ENCODE peak calls at places on chromosomes 16 and 17, in ten cellular contexts. K is A549; V is adrenal gland; P is esophagus squamous epithelium; U is activated CD4-positive, alpha-beta T cell treated with anti-CD3 and anti-CD28 coated beads for 4 hours; S is body of pancreas; M is uterus; A is HT1080; C is transverse colon; F is activated naive CD8-positive, alpha-beta T cell treated with anti-CD3 and anti-CD28 coated beads for 36 hours. T is an unnamed sample.

GRCh38 chr16:85126731-85127662 is 14.7 kb upstream of the CIBAR2 start:
- DNase-seq in M (peak), A (peak), C (no peak), S (peak), F (peak), P (no peak), U (peak), V (peak), K (no peak), T (peak)

GRCh38 chr16:88688013-88688778 is 1.9 kb upstream of the SNAI3 start:
- DNase-seq in C (peak), S (peak), K (no peak), U (no peak), P (no peak), V (no peak), F (no peak), M (no peak), A (no peak), T (no peak)

GRCh38 chr17:41782142-41782541 is 4.4 kb downstream of the JUP start:
- DNase-seq in A (no peak), V (no peak), S (peak), M (no peak), F (no peak), K (no peak), C (no peak), P (no peak), U (no peak), T (no peak)

GRCh38 chr16:18853694-18854093 is 52.3 kb upstream of the ARL6IP1 start:
- DNase-seq in M (no peak), U (no peak), S (no peak), K (no peak), P (no peak), C (no peak), V (no peak), F (no peak), A (no peak), T (no peak)

GRCh38 chr17:5931611-5932010 is 138.6 kb upstream of the WSCD1 start:
- DNase-seq in P (no peak), M (no peak), A (no peak), S (no peak), V (no peak), C (peak), F (no peak), K (no peak), U (no peak), T (no peak)

GRCh38 chr17:40515491-40516041 is 14.1 kb upstream of the TNS4 start:
- DNase-seq in K (no peak), V (no peak), F (no peak), M (no peak), U (no peak), C (no peak), S (no peak), A (no peak), P (no peak), T (peak)

GRCh38 chr17:41140360-41141132 is at the start of gene KRTAP4-6:
- DNase-seq in V (no peak), K (no peak), P (no peak), M (no peak), C (no peak), S (no peak), A (peak), F (no peak), U (no peak), T (no peak)

GRCh38 chr16:25109643-25110042 is 1.9 kb upstream of the LCMT1 start:
- DNase-seq in M (no peak), C (peak), U (no peak), V (peak), S (peak), K (peak), P (no peak), A (peak), F (no peak), T (no peak)

GRCh38 chr16:63749256-63749655 is 1372.6 kb downstream of the CDH11 start:
- DNase-seq in F (no peak), C (no peak), U (no peak), S (no peak), M (no peak), A (no peak), V (no peak), P (no peak), K (no peak), T (no peak)

GRCh38 chr17:32819035-32819434 is 57.9 kb downstream of the MYO1D start:
- DNase-seq in U (no peak), S (no peak), M (no peak), C (no peak), K (no peak), V (no peak), P (no peak), F (no peak), A (no peak), T (no peak)

GRCh38 chr16:22692916-22693646 is 120.9 kb upstream of the HS3ST2 start:
- DNase-seq in U (no peak), S (no peak), M (no peak), C (no peak), F (no peak), V (no peak), K (no peak), P (no peak), A (peak), T (no peak)

T was measured in stimulated activated naive CD8-positive, alpha-beta T cell treated with anti-CD3 and anti-CD28 coated beads, Interleukin-15, Interleukin-2, amounts not matched to agents 100 U/mL and 50 U/mL, for 24 hours.